ENCODE peak calls at places on chromosomes 13 and 19, in five cellular contexts. U is stimulated activated CD4-positive, alpha-beta T cell treated with anti-CD3 and anti-CD28 coated beads, Interleukin-1b, Interleukin-23, amount 100 ng/mL, for 24 hours; P is Kasumi-1; I is mesendoderm; B is LoVo. Y is an unnamed sample.

GRCh38 chr19:2168619-2169424 is 5.1 kb downstream of the DOT1L start:
- DNase-seq in P (peak; percentile 59), U (no peak), I (peak; percentile 53), B (peak; percentile 98), Y (peak; percentile 99)

GRCh38 chr19:12137541-12137940 is 2.6 kb downstream of the ZNF20 start:
- DNase-seq in B (no peak), I (peak; percentile 77), U (no peak), P (peak; percentile 7), Y (no peak)

GRCh38 chr19:4456566-4456842 is 1.1 kb downstream of the UBXN6 start:
- DNase-seq in B (no peak), P (peak; percentile 61), I (peak; percentile 62), U (no peak), Y (peak; percentile 74)

GRCh38 chr13:51935326-51936171 is 73.8 kb downstream of the CCDC70 start:
- DNase-seq in U (no peak), B (no peak), P (peak; percentile 8), I (peak; percentile 65), Y (peak; percentile 12)

GRCh38 chr19:8367327-8368001 is 3.5 kb downstream of the ANGPTL4 start:
- DNase-seq in P (no peak), B (peak; percentile 79), U (no peak), I (peak; percentile 85), Y (peak; percentile 99)

GRCh38 chr13:97223711-97224461 is 1.8 kb downstream of the MBNL2 start:
- DNase-seq in U (no peak), P (peak; percentile 50), I (peak; percentile 90), B (peak; percentile 53), Y (peak; percentile 95)

GRCh38 chr19:27971071-27971470 is 1241.9 kb downstream of the UQCRFS1 start:
- DNase-seq in U (no peak), P (no peak), I (peak; percentile 95), B (no peak), Y (peak; percentile 95)

GRCh38 chr13:94617389-94618000 is 15.8 kb downstream of the GPR180 start:
- DNase-seq in I (peak; percentile 16), P (peak; percentile 62), U (no peak), B (peak; percentile 16), Y (peak; percentile 53)

GRCh38 chr13:77356155-77356554 is 29.3 kb upstream of the MYCBP2 start:
- DNase-seq in P (no peak), I (no peak), B (no peak), U (no peak), Y (no peak)

GRCh38 chr19:46489445-46490272 is 6.0 kb downstream of the PNMA8B start:
- DNase-seq in I (peak; percentile 80), B (no peak), U (no peak), P (no peak), Y (peak; percentile 85)

GRCh38 chr13:78372581-78372980 is 230.8 kb downstream of the POU4F1 start:
- DNase-seq in U (no peak), B (no peak), I (no peak), P (no peak), Y (no peak)

GRCh38 chr13:103099894-103100293 is 33.7 kb upstream of the SLC10A2 start:
- DNase-seq in I (no peak), P (no peak), B (no peak), U (no peak), Y (no peak)

GRCh38 chr13:36918246-36919060 is 1.6 kb downstream of the SMAD9 start:
- DNase-seq in B (no peak), U (no peak), I (peak; percentile 30), P (no peak), Y (peak; percentile 73)

Y was measured in astrocyte of the hippocampus.